ENCODE peak calls at places on chromosomes 6 and 20, in eight cellular contexts. U is adrenal gland, E is GM23338, N is AG09309, V is fibroblast of the aortic adventitia, P is heart right ventricle, J is NB4, T is uterus. G is an unnamed sample.

GRCh38 chr6:101558712-101559111 is 165.2 kb downstream of the GRIK2 start:
- DNase-seq in U (no peak), E (no peak), N (no peak), V (no peak), P (no peak), J (no peak), T (no peak), G (no peak)

GRCh38 chr6:43800746-43801488 is 30.9 kb downstream of the VEGFA start:
- DNase-seq in U (no peak), E (peak; percentile 44), N (no peak), V (no peak), P (no peak), J (no peak), T (no peak), G (no peak)

GRCh38 chr6:2036084-2037023 is 209.1 kb downstream of the GMDS start:
- DNase-seq in U (no peak), E (no peak), N (no peak), V (no peak), P (no peak), J (no peak), T (no peak), G (no peak)

GRCh38 chr20:52402950-52403349 is 211.4 kb upstream of the ZFP64 start:
- DNase-seq in U (no peak), E (no peak), N (no peak), V (no peak), P (no peak), J (no peak), T (no peak), G (no peak)

GRCh38 chr6:24599179-24599578 is 46.8 kb downstream of the KIAA0319 start:
- DNase-seq in U (no peak), E (no peak), N (no peak), V (no peak), P (no peak), J (no peak), T (no peak), G (no peak)

GRCh38 chr20:4959582-4959981 is 41.7 kb downstream of the SLC23A2 start:
- DNase-seq in U (peak; percentile 53), E (no peak), N (no peak), V (no peak), P (no peak), J (peak; percentile 91), T (no peak), G (no peak)

GRCh38 chr20:5987383-5987782 is 36.9 kb downstream of the MCM8 start:
- DNase-seq in U (no peak), E (no peak), N (no peak), V (no peak), P (no peak), J (no peak), T (no peak), G (no peak)

GRCh38 chr6:23003671-23004598 is 434.6 kb downstream of the HDGFL1 start:
- DNase-seq in U (no peak), E (no peak), N (peak; percentile 75), V (peak; percentile 39), P (peak; percentile 7), J (no peak), T (peak; percentile 32), G (peak; percentile 93)

GRCh38 chr20:18831830-18832229 is 18.2 kb downstream of the SCP2D1 start:
- DNase-seq in U (peak; percentile 26), E (no peak), N (peak; percentile 4), V (no peak), P (no peak), J (peak; percentile 43), T (peak; percentile 41), G (no peak)

GRCh38 chr6:99119109-99120031 is 171.6 kb upstream of the FBXL4 start:
- DNase-seq in U (peak; percentile 42), E (peak; percentile 81), N (peak; percentile 5), V (peak; percentile 55), P (no peak), J (peak; percentile 57), T (no peak), G (peak; percentile 66)

GRCh38 chr6:26296857-26297648 is 67.9 kb upstream of the BTN3A2 start:
- DNase-seq in U (no peak), E (no peak), N (no peak), V (peak; percentile 23), P (no peak), J (no peak), T (no peak), G (peak; percentile 61)

GRCh38 chr6:133956413-133957049 is 3.5 kb downstream of the TBPL1 start:
- DNase-seq in U (no peak), E (no peak), N (no peak), V (no peak), P (no peak), J (no peak), T (no peak), G (no peak)

GRCh38 chr20:54208492-54209044 is 681 bp downstream of the PFDN4 start:
- DNase-seq in U (no peak), E (peak; percentile 45), N (no peak), V (peak; percentile 55), P (peak; percentile 36), J (peak; percentile 51), T (no peak), G (peak; percentile 79)

GRCh38 chr6:150492507-150492906 is 107.2 kb upstream of the PLEKHG1 start:
- DNase-seq in U (no peak), E (peak; percentile 26), N (no peak), V (no peak), P (no peak), J (peak; percentile 16), T (no peak), G (no peak)

GRCh38 chr20:51597389-51598231 is 55.1 kb upstream of the NFATC2 start:
- DNase-seq in U (no peak), E (no peak), N (no peak), V (no peak), P (no peak), J (no peak), T (no peak), G (no peak)

GRCh38 chr6:47710295-47710694 is 11.9 kb downstream of the ADGRF4 start:
- DNase-seq in U (no peak), E (no peak), N (no peak), V (no peak), P (no peak), J (no peak), T (no peak), G (no peak)

GRCh38 chr6:47716207-47716606 is 17.8 kb downstream of the ADGRF4 start:
- DNase-seq in U (no peak), E (no peak), N (no peak), V (no peak), P (no peak), J (no peak), T (no peak), G (no peak)

GRCh38 chr6:47715782-47716181 is 17.4 kb downstream of the ADGRF4 start:
- DNase-seq in U (no peak), E (no peak), N (no peak), V (no peak), P (no peak), J (no peak), T (no peak), G (no peak)

GRCh38 chr6:47714802-47715201 is 16.4 kb downstream of the ADGRF4 start:
- DNase-seq in U (no peak), E (no peak), N (no peak), V (no peak), P (no peak), J (peak; percentile 22), T (no peak), G (no peak)

DNA sequence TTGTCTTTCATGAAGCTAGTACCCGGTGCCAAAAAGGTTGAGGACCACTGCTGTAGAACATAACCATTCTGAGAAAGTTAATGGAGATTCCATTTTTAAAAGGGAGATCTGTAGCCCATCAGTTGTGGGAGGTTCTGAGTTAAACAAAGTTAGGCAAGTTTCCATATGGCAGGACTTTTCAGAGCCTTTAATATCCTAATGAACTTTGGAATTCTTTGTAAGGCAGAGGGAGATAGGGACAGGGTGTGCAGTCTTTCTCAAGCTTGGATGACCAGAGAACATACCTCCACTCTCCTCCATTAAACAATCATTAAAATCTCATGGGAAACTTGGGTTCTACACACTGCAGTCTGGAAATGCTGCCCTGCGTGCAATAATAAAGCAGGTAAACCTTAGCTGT is 14.8 kb downstream of the ADGRF4 start:
- DNase-seq in U (no peak), E (no peak), N (no peak), V (no peak), P (no peak), J (no peak), T (no peak), G (no peak)
- TF ChIP-seq CTCF in U (no peak), E (no peak), N (no peak), V (no peak), P (no peak), J (no peak), T (no peak), G (no peak)

DNA sequence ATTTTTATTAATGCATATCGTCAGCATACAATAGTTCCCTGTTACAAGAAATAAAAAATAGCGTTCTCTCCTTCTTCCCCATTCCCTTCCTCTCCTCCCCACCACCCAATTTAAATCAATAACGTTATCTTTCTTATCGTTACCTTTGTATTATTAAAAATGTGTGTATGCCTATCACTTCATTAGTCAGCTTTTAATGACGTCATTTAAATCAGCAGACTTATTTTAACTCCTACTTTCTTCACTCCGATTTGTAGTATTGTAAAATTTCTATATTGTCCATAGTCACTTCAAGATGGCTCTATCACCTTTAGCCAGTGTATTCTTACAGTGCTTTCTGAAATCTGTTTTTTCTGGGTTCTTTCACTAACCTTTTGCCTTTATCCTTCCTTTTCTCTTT is 89.1 kb downstream of the MKKS start:
- DNase-seq in U (no peak), E (no peak), N (no peak), V (no peak), P (no peak), J (no peak), T (no peak), G (no peak)
- H3K4me3 ChIP-seq in U (no peak overlapping the region), E (no peak overlapping the region), N (no peak overlapping the region), V (no peak overlapping the region), P (no peak overlapping the region), J (no peak overlapping the region), T (no peak overlapping the region), G (no peak overlapping the region)

GRCh38 chr6:28580484-28580883 is 54.8 kb downstream of the GPX5 start:
- DNase-seq in U (no peak), E (no peak), N (no peak), V (peak; percentile 5), P (no peak), J (peak; percentile 44), T (no peak), G (no peak)
- TF ChIP-seq CTCF in U (no peak), E (no peak), N (no peak), V (no peak), P (no peak), J (peak; percentile 12), T (no peak), G (no peak)

GRCh38 chr20:1184260-1184637 is 532 bp downstream of the TMEM74B start:
- DNase-seq in U (no peak), E (no peak), N (no peak), V (no peak), P (no peak), J (no peak), T (no peak), G (no peak)
- H3K4me3 ChIP-seq in U (peak overlapping the region; percentile 72), E (peak overlapping the region; percentile 64), N (no peak overlapping the region), V (no peak overlapping the region), P (peak overlapping the region; percentile 56), J (no peak overlapping the region), T (no peak overlapping the region), G (no peak overlapping the region)

DNA sequence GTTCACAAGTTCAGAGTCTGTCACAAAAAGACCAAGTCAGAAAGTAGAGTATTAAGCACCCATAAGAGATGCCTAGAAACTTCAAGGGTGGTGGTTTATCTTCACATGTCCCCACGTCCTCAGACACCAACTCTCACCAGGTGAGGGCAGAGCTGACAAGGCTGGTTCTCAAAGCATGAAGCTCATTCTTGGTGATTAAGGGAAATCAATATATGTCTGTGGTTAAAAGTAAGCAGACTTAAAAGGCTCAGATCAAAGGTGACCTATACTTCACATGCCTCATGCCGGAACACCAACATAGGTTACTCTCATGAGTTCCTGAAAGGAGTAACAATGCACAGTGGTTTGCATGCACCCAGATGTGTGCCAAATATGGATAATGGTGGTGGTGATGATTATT is 27.0 kb downstream of the IL17A start:
- DNase-seq in U (no peak), E (peak; percentile 23), N (no peak), V (no peak), P (no peak), J (no peak), T (no peak), G (no peak)
- TF ChIP-seq CTCF in U (no peak), E (peak; percentile 46), N (no peak), V (no peak), P (no peak), J (no peak), T (no peak), G (no peak)

G was measured in choroid plexus epithelial cell.